ENCODE peak calls at places on chromosome 16, in six cellular contexts. R, E, G, N, S and O are unnamed samples.

GRCh38 chr16:54324716-54325115 is 38.1 kb upstream of the IRX3 start:
- DNase-seq in R (no peak), E (no peak), G (no peak), N (no peak), S (no peak), O (no peak)

GRCh38 chr16:27973678-27974077 is 89.8 kb downstream of the GSG1L start:
- DNase-seq in R (no peak), E (no peak), G (no peak), N (no peak), S (no peak), O (no peak)

GRCh38 chr16:7183768-7184167 is 148.9 kb upstream of the RBFOX1 start:
- DNase-seq in R (no peak), E (no peak), G (no peak), N (no peak), S (no peak), O (no peak)

GRCh38 chr16:64964126-64964540 is 157.7 kb downstream of the CDH11 start:
- DNase-seq in R (no peak), E (no peak), G (no peak), N (no peak), S (no peak), O (no peak)

GRCh38 chr16:58723109-58723508 is 11.0 kb downstream of the GOT2 start:
- DNase-seq in R (no peak), E (no peak), G (no peak), N (no peak), S (no peak), O (no peak)

GRCh38 chr16:78437352-78437968 is 338.0 kb downstream of the WWOX start:
- DNase-seq in R (peak; percentile 35), E (peak; percentile 61), G (peak; percentile 57), N (peak; percentile 38), S (no peak), O (peak; percentile 23)

GRCh38 chr16:61042736-61043135 is 993.5 kb downstream of the CDH8 start:
- DNase-seq in R (no peak), E (no peak), G (no peak), N (no peak), S (no peak), O (no peak)

GRCh38 chr16:31461921-31462804 is 2.9 kb downstream of the ARMC5 start:
- DNase-seq in R (no peak), E (no peak), G (no peak), N (no peak), S (no peak), O (no peak)

GRCh38 chr16:88662222-88662842 is 559 bp downstream of the MVD start:
- DNase-seq in R (no peak), E (no peak), G (no peak), N (no peak), S (no peak), O (no peak)

GRCh38 chr16:68426355-68426652 is 22.0 kb downstream of the SMPD3 start:
- DNase-seq in R (no peak), E (no peak), G (no peak), N (no peak), S (no peak), O (no peak)

GRCh38 chr16:54331241-54332002 is 44.8 kb upstream of the IRX3 start:
- DNase-seq in R (no peak), E (no peak), G (peak; percentile 53), N (no peak), S (no peak), O (no peak)

GRCh38 chr16:17230932-17231581 is 239.7 kb downstream of the XYLT1 start:
- DNase-seq in R (no peak), E (no peak), G (no peak), N (no peak), S (no peak), O (no peak)

GRCh38 chr16:29808219-29808900 is 2.0 kb downstream of the MAZ start:
- DNase-seq in R (no peak), E (no peak), G (no peak), N (no peak), S (no peak), O (no peak)

GRCh38 chr16:29806096-29806579 is at the start of gene MAZ:
- DNase-seq in R (no peak), E (no peak), G (no peak), N (no peak), S (no peak), O (no peak)

GRCh38 chr16:29807426-29808218 is 1.3 kb downstream of the MAZ start:
- DNase-seq in R (peak; percentile 69), E (peak; percentile 85), G (peak; percentile 81), N (peak; percentile 81), S (no peak), O (no peak)

GRCh38 chr16:29805232-29806095 is 865 bp upstream of the MAZ start:
- DNase-seq in R (peak; percentile 89), E (peak; percentile 92), G (peak; percentile 96), N (peak; percentile 97), S (peak; percentile 76), O (peak; percentile 89)

DNA sequence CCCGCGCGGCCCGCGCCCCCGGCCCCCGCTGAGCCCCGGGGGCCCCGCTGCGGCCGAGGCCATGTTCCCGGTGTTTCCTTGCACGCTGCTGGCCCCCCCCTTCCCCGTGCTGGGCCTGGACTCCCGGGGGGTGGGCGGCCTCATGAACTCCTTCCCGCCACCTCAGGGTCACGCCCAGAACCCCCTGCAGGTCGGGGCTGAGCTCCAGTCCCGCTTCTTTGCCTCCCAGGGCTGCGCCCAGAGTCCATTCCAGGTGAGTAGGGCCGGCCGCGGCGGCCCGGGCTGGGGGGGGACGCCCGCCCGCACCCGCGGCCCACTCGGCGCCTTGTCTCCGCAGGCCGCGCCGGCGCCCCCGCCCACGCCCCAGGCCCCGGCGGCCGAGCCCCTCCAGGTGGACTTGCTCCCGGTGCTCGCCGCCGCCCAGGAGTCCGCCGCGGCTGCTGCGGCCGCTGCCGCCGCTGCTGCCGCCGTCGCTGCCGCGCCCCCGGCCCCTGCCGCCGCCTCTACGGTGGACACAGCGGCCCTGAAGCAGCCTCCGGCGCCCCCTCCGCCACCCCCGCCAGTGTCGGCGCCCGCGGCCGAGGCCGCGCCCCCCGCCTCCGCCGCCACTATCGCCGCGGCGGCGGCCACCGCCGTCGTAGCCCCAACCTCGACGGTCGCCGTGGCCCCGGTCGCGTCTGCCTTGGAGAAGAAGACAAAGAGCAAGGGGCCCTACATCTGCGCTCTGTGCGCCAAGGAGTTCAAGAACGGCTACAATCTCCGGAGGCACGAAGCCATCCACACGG is 504 bp downstream of the MAZ start:
- DNase-seq in R (no peak), E (peak; percentile 77), G (peak; percentile 79), N (peak; percentile 76), S (no peak), O (no peak)
- TF ChIP-seq POLR2AphosphoS5 in R (peak; percentile 50), E (peak; percentile 47), G (peak; percentile 39), N (peak; percentile 38), S (no peak), O (no peak)

GRCh38 chr16:929227-929669 is 41.5 kb downstream of the LMF1 start:
- DNase-seq in R (no peak), E (no peak), G (no peak), N (no peak), S (no peak), O (no peak)

GRCh38 chr16:929674-930073 is 41.1 kb downstream of the LMF1 start:
- DNase-seq in R (no peak), E (no peak), G (no peak), N (no peak), S (no peak), O (no peak)

GRCh38 chr16:931171-931570 is 39.6 kb downstream of the LMF1 start:
- DNase-seq in R (no peak), E (no peak), G (no peak), N (no peak), S (no peak), O (no peak)

GRCh38 chr16:930076-930475 is 40.7 kb downstream of the LMF1 start:
- DNase-seq in R (no peak), E (no peak), G (no peak), N (no peak), S (no peak), O (no peak)

DNA sequence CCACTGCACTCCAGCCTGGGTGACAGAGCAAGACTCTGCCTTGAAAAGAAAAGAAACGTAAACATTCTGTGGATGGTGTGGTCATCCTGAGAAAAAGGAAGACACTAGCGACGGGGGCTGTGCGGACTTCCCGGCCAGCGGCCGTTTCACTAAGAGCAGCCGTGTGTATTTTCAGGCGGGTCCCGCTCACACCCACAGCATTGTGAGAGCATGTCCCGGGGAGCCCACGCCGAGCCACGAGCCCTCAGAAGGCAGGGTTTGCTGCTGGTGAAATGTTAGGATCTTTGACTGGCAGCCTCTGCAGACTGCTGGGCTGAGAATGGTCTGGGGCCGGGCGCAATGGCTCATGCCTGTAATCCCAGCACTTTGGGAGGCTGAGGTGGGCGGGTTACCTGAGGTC is 40.3 kb downstream of the LMF1 start:
- DNase-seq in R (no peak), E (no peak), G (no peak), N (no peak), S (no peak), O (no peak)
- TF ChIP-seq TAF1 in R (no peak), E (no peak), G (no peak), N (no peak), S (no peak), O (no peak)

GRCh38 chr16:11345040-11345862 is at the start of gene RMI2:
- DNase-seq in R (peak; percentile 98), E (peak; percentile 100), G (peak; percentile 93), N (peak; percentile 99), S (peak; percentile 77), O (peak; percentile 98)
- TF ChIP-seq POLR2A in R (no peak), E (peak; percentile 63), G (peak; percentile 79), N (peak; percentile 51), S (peak; percentile 88), O (peak; percentile 60)

GRCh38 chr16:11104168-11105037 is 151.6 kb downstream of the SOCS1 start:
- DNase-seq in R (no peak), E (no peak), G (no peak), N (no peak), S (no peak), O (no peak)

GRCh38 chr16:11106726-11107125 is 149.3 kb downstream of the SOCS1 start:
- DNase-seq in R (no peak), E (no peak), G (no peak), N (no peak), S (no peak), O (no peak)

GRCh38 chr16:11102523-11102898 is 153.5 kb downstream of the SOCS1 start:
- DNase-seq in R (no peak), E (no peak), G (no peak), N (no peak), S (no peak), O (no peak)

GRCh38 chr16:11107781-11108465 is 148.1 kb downstream of the SOCS1 start:
- DNase-seq in R (no peak), E (no peak), G (no peak), N (no peak), S (no peak), O (no peak)

DNA sequence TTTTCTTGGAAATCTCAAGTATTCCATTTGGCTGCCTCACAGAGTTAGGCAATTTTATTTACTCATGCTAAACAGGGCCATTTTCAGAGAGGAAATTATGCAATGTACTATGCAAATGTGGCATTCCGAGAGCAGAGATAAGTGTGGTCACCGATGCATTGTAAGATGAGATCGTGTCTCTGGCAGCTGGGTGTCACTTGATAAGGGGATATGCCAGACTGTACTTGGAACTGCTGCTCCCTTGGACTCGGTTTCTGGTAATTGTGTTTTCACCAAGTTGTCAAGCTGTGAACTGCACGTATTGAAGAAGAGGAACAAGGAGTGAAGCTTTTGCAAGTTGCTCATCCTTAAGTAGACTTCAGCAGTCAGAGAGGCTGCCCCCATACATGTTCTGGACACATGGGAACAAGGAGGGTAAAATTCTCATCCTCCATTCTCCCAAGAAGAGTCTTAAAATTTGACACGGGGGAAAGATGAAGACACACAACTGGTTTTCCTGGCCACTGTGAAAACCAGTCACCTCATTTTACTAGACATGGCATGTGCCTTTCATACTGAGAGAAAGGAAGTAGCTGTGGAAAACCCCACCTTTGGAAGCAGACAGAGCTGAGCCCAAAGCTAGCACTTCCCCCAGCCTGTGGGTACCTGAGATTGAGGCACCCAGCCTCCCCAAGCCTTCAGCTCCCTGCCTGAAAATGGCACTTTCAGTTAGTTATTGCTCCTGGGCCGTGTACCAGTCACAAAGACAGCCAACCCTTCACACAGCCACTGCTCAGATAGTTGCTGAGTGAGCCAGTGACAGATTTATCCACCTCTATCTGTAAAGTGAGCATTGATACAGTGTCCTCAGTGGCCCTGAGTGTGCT is 150.7 kb downstream of the SOCS1 start:
- DNase-seq in R (no peak), E (peak; percentile 89), G (no peak), N (peak; percentile 90), S (peak; percentile 86), O (peak; percentile 53)
- TF ChIP-seq POLR2AphosphoS5 in R (peak; percentile 56), E (peak; percentile 91), G (no peak), N (no peak), S (peak; percentile 74), O (peak; percentile 60)